ENCODE peak calls at places on chromosomes 13 and 19, in ten cellular contexts. One of them, this sample, is unnamed.

GRCh38 chr19:1538978-1539377 is 15.1 kb downstream of the PLK5 start:
- DNase-seq in M059J: no peak
- DNase-seq in ureter: no peak
- DNase-seq in ovary: peak; percentile 62
- DNase-seq in HuH-7.5: no peak
- DNase-seq in GM19239: no peak
- DNase-seq in activated CD4-positive, alpha-beta T cell treated with anti-CD3 and anti-CD28 coated beads, Interleukin-2, amount 50 U/mL, for 1 hour: no peak
- DNase-seq in breast epithelium: no peak
- DNase-seq in nephron progenitor cell: no peak
- DNase-seq in endothelial cell: no peak
- DNase-seq in this sample: no peak

GRCh38 chr13:76837811-76838210 is 48.4 kb downstream of the KCTD12 start:
- DNase-seq in M059J: no peak
- DNase-seq in ureter: no peak
- DNase-seq in ovary: no peak
- DNase-seq in HuH-7.5: no peak
- DNase-seq in GM19239: no peak
- DNase-seq in activated CD4-positive, alpha-beta T cell treated with anti-CD3 and anti-CD28 coated beads, Interleukin-2, amount 50 U/mL, for 1 hour: no peak
- DNase-seq in breast epithelium: no peak
- DNase-seq in nephron progenitor cell: no peak
- DNase-seq in endothelial cell: no peak
- DNase-seq in this sample: no peak

GRCh38 chr13:37443538-37443937 is 155.0 kb downstream of the POSTN start:
- DNase-seq in M059J: peak; percentile 60
- DNase-seq in ureter: no peak
- DNase-seq in ovary: no peak
- DNase-seq in HuH-7.5: no peak
- DNase-seq in GM19239: no peak
- DNase-seq in activated CD4-positive, alpha-beta T cell treated with anti-CD3 and anti-CD28 coated beads, Interleukin-2, amount 50 U/mL, for 1 hour: no peak
- DNase-seq in breast epithelium: no peak
- DNase-seq in nephron progenitor cell: no peak
- DNase-seq in endothelial cell: no peak
- DNase-seq in this sample: peak; percentile 14

GRCh38 chr19:31185261-31185660 is 164.0 kb downstream of the TSHZ3 start:
- DNase-seq in M059J: no peak
- DNase-seq in ureter: no peak
- DNase-seq in ovary: no peak
- DNase-seq in HuH-7.5: no peak
- DNase-seq in GM19239: no peak
- DNase-seq in activated CD4-positive, alpha-beta T cell treated with anti-CD3 and anti-CD28 coated beads, Interleukin-2, amount 50 U/mL, for 1 hour: no peak
- DNase-seq in breast epithelium: no peak
- DNase-seq in nephron progenitor cell: no peak
- DNase-seq in endothelial cell: no peak
- DNase-seq in this sample: no peak

GRCh38 chr13:46855664-46856063 is 41.2 kb downstream of the HTR2A start:
- DNase-seq in M059J: no peak
- DNase-seq in ureter: no peak
- DNase-seq in ovary: no peak
- DNase-seq in HuH-7.5: no peak
- DNase-seq in GM19239: no peak
- DNase-seq in activated CD4-positive, alpha-beta T cell treated with anti-CD3 and anti-CD28 coated beads, Interleukin-2, amount 50 U/mL, for 1 hour: no peak
- DNase-seq in breast epithelium: no peak
- DNase-seq in nephron progenitor cell: no peak
- DNase-seq in endothelial cell: no peak
- DNase-seq in this sample: no peak

GRCh38 chr13:24203726-24204295 is 43.3 kb downstream of the SPATA13 start:
- DNase-seq in M059J: no peak
- DNase-seq in ureter: no peak
- DNase-seq in ovary: no peak
- DNase-seq in HuH-7.5: no peak
- DNase-seq in GM19239: no peak
- DNase-seq in activated CD4-positive, alpha-beta T cell treated with anti-CD3 and anti-CD28 coated beads, Interleukin-2, amount 50 U/mL, for 1 hour: no peak
- DNase-seq in breast epithelium: no peak
- DNase-seq in nephron progenitor cell: no peak
- DNase-seq in endothelial cell: no peak
- DNase-seq in this sample: no peak

GRCh38 chr19:42250666-42251531 is 4.0 kb downstream of the ERF start:
- DNase-seq in M059J: no peak
- DNase-seq in ureter: no peak
- DNase-seq in ovary: peak; percentile 71
- DNase-seq in HuH-7.5: no peak
- DNase-seq in GM19239: no peak
- DNase-seq in activated CD4-positive, alpha-beta T cell treated with anti-CD3 and anti-CD28 coated beads, Interleukin-2, amount 50 U/mL, for 1 hour: no peak
- DNase-seq in breast epithelium: peak; percentile 23
- DNase-seq in nephron progenitor cell: no peak
- DNase-seq in endothelial cell: no peak
- DNase-seq in this sample: peak; percentile 56

GRCh38 chr13:31674056-31674455 is 65.3 kb upstream of the RXFP2 start:
- DNase-seq in M059J: no peak
- DNase-seq in ureter: no peak
- DNase-seq in ovary: no peak
- DNase-seq in HuH-7.5: no peak
- DNase-seq in GM19239: no peak
- DNase-seq in activated CD4-positive, alpha-beta T cell treated with anti-CD3 and anti-CD28 coated beads, Interleukin-2, amount 50 U/mL, for 1 hour: no peak
- DNase-seq in breast epithelium: no peak
- DNase-seq in nephron progenitor cell: no peak
- DNase-seq in endothelial cell: no peak
- DNase-seq in this sample: no peak

GRCh38 chr13:39656325-39656677 is 839 bp downstream of the COG6 start:
- DNase-seq in M059J: no peak
- DNase-seq in ureter: no peak
- DNase-seq in ovary: no peak
- DNase-seq in HuH-7.5: no peak
- DNase-seq in GM19239: no peak
- DNase-seq in activated CD4-positive, alpha-beta T cell treated with anti-CD3 and anti-CD28 coated beads, Interleukin-2, amount 50 U/mL, for 1 hour: no peak
- DNase-seq in breast epithelium: no peak
- DNase-seq in nephron progenitor cell: no peak
- DNase-seq in endothelial cell: no peak
- DNase-seq in this sample: no peak

GRCh38 chr13:113555141-113555540 is 29.4 kb upstream of the TFDP1 start:
- DNase-seq in M059J: no peak
- DNase-seq in ureter: peak; percentile 15
- DNase-seq in ovary: no peak
- DNase-seq in HuH-7.5: no peak
- DNase-seq in GM19239: no peak
- DNase-seq in activated CD4-positive, alpha-beta T cell treated with anti-CD3 and anti-CD28 coated beads, Interleukin-2, amount 50 U/mL, for 1 hour: no peak
- DNase-seq in breast epithelium: no peak
- DNase-seq in nephron progenitor cell: no peak
- DNase-seq in endothelial cell: no peak
- DNase-seq in this sample: no peak

GRCh38 chr13:113901642-113902041 is 37.8 kb upstream of the GAS6 start:
- DNase-seq in M059J: no peak
- DNase-seq in ureter: peak; percentile 35
- DNase-seq in ovary: no peak
- DNase-seq in HuH-7.5: no peak
- DNase-seq in GM19239: no peak
- DNase-seq in activated CD4-positive, alpha-beta T cell treated with anti-CD3 and anti-CD28 coated beads, Interleukin-2, amount 50 U/mL, for 1 hour: no peak
- DNase-seq in breast epithelium: peak; percentile 14
- DNase-seq in nephron progenitor cell: no peak
- DNase-seq in endothelial cell: no peak
- DNase-seq in this sample: no peak

GRCh38 chr13:30192320-30193093 is 114.8 kb downstream of the KATNAL1 start:
- DNase-seq in M059J: peak; percentile 47
- DNase-seq in ureter: no peak
- DNase-seq in ovary: no peak
- DNase-seq in HuH-7.5: no peak
- DNase-seq in GM19239: no peak
- DNase-seq in activated CD4-positive, alpha-beta T cell treated with anti-CD3 and anti-CD28 coated beads, Interleukin-2, amount 50 U/mL, for 1 hour: no peak
- DNase-seq in breast epithelium: no peak
- DNase-seq in nephron progenitor cell: no peak
- DNase-seq in endothelial cell: no peak
- DNase-seq in this sample: no peak

GRCh38 chr13:110380359-110381028 is 73.4 kb downstream of the COL4A2 start:
- DNase-seq in M059J: no peak
- DNase-seq in ureter: no peak
- DNase-seq in ovary: no peak
- DNase-seq in HuH-7.5: no peak
- DNase-seq in GM19239: no peak
- DNase-seq in activated CD4-positive, alpha-beta T cell treated with anti-CD3 and anti-CD28 coated beads, Interleukin-2, amount 50 U/mL, for 1 hour: no peak
- DNase-seq in breast epithelium: no peak
- DNase-seq in nephron progenitor cell: no peak
- DNase-seq in endothelial cell: no peak
- DNase-seq in this sample: no peak

GRCh38 chr19:55069137-55069858 is 6.3 kb upstream of the RDH13 start:
- DNase-seq in M059J: peak; percentile 24
- DNase-seq in ureter: peak; percentile 84
- DNase-seq in ovary: no peak
- DNase-seq in HuH-7.5: peak; percentile 47
- DNase-seq in GM19239: no peak
- DNase-seq in activated CD4-positive, alpha-beta T cell treated with anti-CD3 and anti-CD28 coated beads, Interleukin-2, amount 50 U/mL, for 1 hour: no peak
- DNase-seq in breast epithelium: peak; percentile 70
- DNase-seq in nephron progenitor cell: peak; percentile 33
- DNase-seq in endothelial cell: no peak
- DNase-seq in this sample: peak; percentile 83

GRCh38 chr13:74136089-74136658 is 2.0 kb upstream of the KLF12 start:
- DNase-seq in M059J: peak; percentile 45
- DNase-seq in ureter: no peak
- DNase-seq in ovary: peak; percentile 64
- DNase-seq in HuH-7.5: peak; percentile 28
- DNase-seq in GM19239: no peak
- DNase-seq in activated CD4-positive, alpha-beta T cell treated with anti-CD3 and anti-CD28 coated beads, Interleukin-2, amount 50 U/mL, for 1 hour: peak; percentile 14
- DNase-seq in breast epithelium: no peak
- DNase-seq in nephron progenitor cell: peak; percentile 53
- DNase-seq in endothelial cell: peak; percentile 40
- DNase-seq in this sample: peak; percentile 36

GRCh38 chr19:31342926-31343325 is 6.3 kb downstream of the TSHZ3 start:
- DNase-seq in M059J: no peak
- DNase-seq in ureter: no peak
- DNase-seq in ovary: peak; percentile 3
- DNase-seq in HuH-7.5: no peak
- DNase-seq in GM19239: no peak
- DNase-seq in activated CD4-positive, alpha-beta T cell treated with anti-CD3 and anti-CD28 coated beads, Interleukin-2, amount 50 U/mL, for 1 hour: no peak
- DNase-seq in breast epithelium: no peak
- DNase-seq in nephron progenitor cell: no peak
- DNase-seq in endothelial cell: no peak
- DNase-seq in this sample: no peak

GRCh38 chr13:75170321-75170720 is 311.6 kb downstream of the TBC1D4 start:
- DNase-seq in M059J: no peak
- DNase-seq in ureter: no peak
- DNase-seq in ovary: no peak
- DNase-seq in HuH-7.5: no peak
- DNase-seq in GM19239: no peak
- DNase-seq in activated CD4-positive, alpha-beta T cell treated with anti-CD3 and anti-CD28 coated beads, Interleukin-2, amount 50 U/mL, for 1 hour: no peak
- DNase-seq in breast epithelium: no peak
- DNase-seq in nephron progenitor cell: no peak
- DNase-seq in endothelial cell: no peak
- DNase-seq in this sample: no peak

This sample was measured in A172.